ENCODE peak calls at places on chromosome 1, in nine cellular contexts. Z, E, N, I, J, R, C, A and Q are unnamed samples.
A peak's percentile ranks its signal among the peaks of the same experiment; 100 is the strongest.

GRCh38 chr1:112694363-112694929 is 12.5 kb downstream of the RHOC start:
- DNase-seq in I (no peak), C (no peak), J (no peak), N (no peak), E (no peak), Z (no peak), A (no peak), R (no peak), Q (no peak)

GRCh38 chr1:198241553-198241952 is 84.8 kb downstream of the NEK7 start:
- DNase-seq in Z (no peak), A (no peak), I (no peak), E (no peak), N (no peak), R (no peak), C (no peak), J (no peak), Q (no peak)

GRCh38 chr1:111814305-111814628 is 58.6 kb downstream of the DDX20 start:
- DNase-seq in R (no peak), E (no peak), C (no peak), J (no peak), Z (no peak), I (no peak), A (no peak), N (no peak), Q (no peak)

GRCh38 chr1:53619811-53620619 is 118.9 kb downstream of the GLIS1 start:
- DNase-seq in J (no peak), I (peak; percentile 16), E (peak; percentile 44), C (no peak), A (peak; percentile 34), R (no peak), Z (no peak), N (no peak), Q (peak; percentile 35)

GRCh38 chr1:157472302-157472701 is 80.0 kb downstream of the FCRL5 start:
- DNase-seq in I (no peak), A (no peak), N (no peak), E (no peak), R (no peak), J (no peak), Z (no peak), C (no peak), Q (no peak)

GRCh38 chr1:101567582-101568189 is 330.9 kb downstream of the S1PR1 start:
- DNase-seq in I (peak; percentile 59), E (no peak), J (no peak), N (peak; percentile 32), Z (peak; percentile 47), R (no peak), A (no peak), C (no peak), Q (no peak)

GRCh38 chr1:229699613-229700242 is 73.7 kb downstream of the URB2 start:
- DNase-seq in J (no peak), C (no peak), A (no peak), E (no peak), N (no peak), Z (no peak), R (no peak), I (peak; percentile 13), Q (no peak)

GRCh38 chr1:32907435-32907834 is 6.2 kb upstream of the TMEM54 start:
- DNase-seq in E (no peak), R (no peak), N (no peak), A (no peak), J (no peak), Z (no peak), C (no peak), I (peak; percentile 39), Q (no peak)

GRCh38 chr1:110672001-110672752 is 2.6 kb downstream of the KCNA3 start:
- DNase-seq in E (no peak), N (no peak), I (peak; percentile 39), Z (peak; percentile 84), J (no peak), C (no peak), A (no peak), R (no peak), Q (no peak)

GRCh38 chr1:82330330-82330729 is 529.6 kb downstream of the ADGRL2 start:
- DNase-seq in C (no peak), I (no peak), Z (no peak), J (no peak), A (no peak), R (no peak), N (no peak), E (no peak), Q (no peak)

GRCh38 chr1:209823143-209824041 is 4.4 kb upstream of the UTP25 start:
- DNase-seq in Z (peak; percentile 59), N (peak; percentile 69), A (no peak), C (no peak), J (peak; percentile 95), R (no peak), I (peak; percentile 87), E (no peak), Q (no peak)

GRCh38 chr1:206916000-206916709 is 5.6 kb downstream of the FCMR start:
- DNase-seq in I (no peak), C (no peak), A (no peak), J (no peak), Z (no peak), N (no peak), E (no peak), R (no peak), Q (no peak)

GRCh38 chr1:223771814-223772770 is 59.8 kb downstream of the CAPN2 start:
- DNase-seq in E (no peak), N (peak; percentile 81), Z (no peak), C (no peak), R (peak; percentile 21), A (no peak), I (peak; percentile 90), J (peak; percentile 79), Q (no peak)
- H3K27ac ChIP-seq in E (peak overlapping the region; percentile 26), N (peak overlapping the region; percentile 91), Z (peak overlapping the region; percentile 17), C (no peak overlapping the region), R (peak overlapping the region; percentile 82), A (peak overlapping the region; percentile 55), I (peak overlapping the region; percentile 89), J (peak overlapping the region; percentile 35), Q (peak overlapping the region; percentile 72)

DNA sequence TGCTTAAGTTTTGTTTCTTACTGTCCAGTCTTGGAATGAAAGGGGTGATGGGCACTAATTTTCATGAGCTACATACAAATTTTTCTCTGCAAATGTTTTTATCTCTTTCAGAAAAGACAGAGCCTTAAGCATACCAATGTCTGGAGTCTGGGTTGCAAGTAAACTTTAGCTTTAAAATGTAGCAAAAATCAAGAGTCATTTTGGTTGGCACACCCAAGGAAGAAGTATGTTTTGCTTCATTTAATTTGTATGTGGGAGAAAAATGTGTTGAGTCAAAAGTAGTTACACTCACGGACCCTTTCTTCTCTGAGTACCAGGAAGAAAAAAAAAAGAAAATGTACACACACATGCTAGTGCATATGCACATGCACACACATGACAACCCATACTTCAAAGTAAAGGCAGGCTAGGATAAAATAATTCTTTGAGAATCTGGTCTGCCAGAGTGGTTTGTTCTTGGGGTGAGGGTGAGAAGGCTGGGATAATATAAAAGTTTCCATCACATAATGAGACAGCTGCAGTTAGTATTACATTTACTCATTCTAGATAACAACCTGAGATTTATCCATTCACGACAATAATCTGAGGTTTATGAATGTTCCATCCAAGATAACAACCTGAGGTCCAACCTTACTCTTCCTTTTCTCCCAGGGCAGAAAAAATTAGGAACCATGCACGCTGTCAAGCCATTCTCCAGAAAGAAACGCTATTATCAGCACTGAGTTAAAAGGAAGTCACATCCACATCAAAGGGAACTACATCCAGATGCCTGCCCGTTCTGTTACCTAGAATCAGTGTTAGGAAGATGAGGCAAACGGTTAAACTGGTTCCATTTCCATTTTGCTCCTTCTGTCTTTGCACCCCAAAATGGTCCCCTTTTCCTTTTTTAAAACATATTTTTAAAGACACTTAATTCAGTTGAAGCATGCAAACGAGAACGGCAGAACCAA is 9.3 kb downstream of the DPYD start:
- DNase-seq in N (no peak), E (no peak), Z (peak; percentile 28), I (peak; percentile 25), C (no peak), R (no peak), J (no peak), A (no peak), Q (no peak)
- H3K27ac ChIP-seq in N (no peak overlapping the region), E (no peak overlapping the region), Z (no peak overlapping the region), I (peak overlapping the region; percentile 22), C (no peak overlapping the region), R (no peak overlapping the region), J (no peak overlapping the region), A (no peak overlapping the region), Q (no peak overlapping the region)

DNA sequence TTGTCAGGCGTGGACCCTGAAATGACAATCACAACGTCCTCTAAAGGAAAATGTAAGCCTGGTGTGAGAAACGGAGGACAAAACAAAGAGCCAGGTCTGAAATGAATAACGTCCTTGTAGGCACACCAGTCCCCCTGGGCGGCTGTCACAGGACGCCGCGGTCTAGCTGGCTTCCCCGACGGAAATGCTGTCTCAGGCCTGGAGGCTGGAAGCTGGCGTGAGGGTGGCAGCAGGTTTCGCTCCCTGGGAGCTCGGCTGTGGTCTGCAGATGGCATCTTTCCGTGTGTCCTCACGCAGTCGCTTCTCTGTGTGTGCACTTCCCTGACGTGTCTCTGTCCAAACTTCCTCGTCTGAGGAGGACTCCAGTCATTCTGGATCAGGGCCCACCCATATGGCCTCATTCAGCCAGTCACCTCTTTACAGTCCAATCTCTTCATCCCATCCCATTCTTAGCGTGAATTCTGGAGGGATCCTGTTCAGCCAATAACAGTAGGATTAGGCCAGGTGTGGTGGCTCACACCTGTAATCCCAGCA is 14.2 kb downstream of the TNFRSF14 start:
- DNase-seq in E (no peak), I (no peak), N (no peak), C (no peak), A (no peak), Z (no peak), R (no peak), J (no peak), Q (no peak)
- H3K27ac ChIP-seq in E (no peak overlapping the region), I (no peak overlapping the region), N (no peak overlapping the region), C (no peak overlapping the region), A (no peak overlapping the region), Z (no peak overlapping the region), R (no peak overlapping the region), J (no peak overlapping the region), Q (no peak overlapping the region)

GRCh38 chr1:204409111-204409510 is 2.5 kb downstream of the PPP1R15B start:
- DNase-seq in R (no peak), E (no peak), J (no peak), Z (no peak), I (peak; percentile 37), C (no peak), A (no peak), N (no peak), Q (no peak)
- H3K27ac ChIP-seq in R (peak overlapping the region; percentile 100), E (no peak overlapping the region), J (peak overlapping the region; percentile 82), Z (peak overlapping the region; percentile 100), I (no peak overlapping the region), C (no peak overlapping the region), A (no peak overlapping the region), N (peak overlapping the region; percentile 100), Q (peak overlapping the region; percentile 99)

GRCh38 chr1:48710318-48710717 is 66.4 kb downstream of the BEND5 start:
- DNase-seq in N (no peak), E (no peak), Z (no peak), I (no peak), R (no peak), J (no peak), A (no peak), C (peak; percentile 10), Q (no peak)
- H3K27ac ChIP-seq in N (no peak overlapping the region), E (no peak overlapping the region), Z (no peak overlapping the region), I (no peak overlapping the region), R (no peak overlapping the region), J (no peak overlapping the region), A (no peak overlapping the region), C (peak overlapping the region; percentile 68), Q (no peak overlapping the region)

GRCh38 chr1:11479375-11479979 is 522 bp downstream of the DISP3 start:
- DNase-seq in A (no peak), R (no peak), E (no peak), Z (no peak), C (no peak), N (no peak), I (no peak), J (no peak), Q (no peak)
- H3K27ac ChIP-seq in A (no peak overlapping the region), R (no peak overlapping the region), E (no peak overlapping the region), Z (no peak overlapping the region), C (no peak overlapping the region), N (no peak overlapping the region), I (no peak overlapping the region), J (no peak overlapping the region), Q (no peak overlapping the region)